ENCODE peak calls at places on chromosome 5, in five cellular contexts. One of them, this sample, is unnamed.

GRCh38 chr5:1199649-1200494 is 1.5 kb upstream of the SLC6A19 start:
- DNase-seq in OCI-LY7: no peak
- DNase-seq in hepatocyte: peak; percentile 84
- DNase-seq in GM23248: no peak
- DNase-seq in HCT116: no peak
- DNase-seq in this sample: no peak

GRCh38 chr5:88889165-88890069 is 6.4 kb upstream of the MEF2C start:
- DNase-seq in OCI-LY7: no peak
- DNase-seq in hepatocyte: peak; percentile 49
- DNase-seq in GM23248: peak; percentile 53
- DNase-seq in HCT116: no peak
- DNase-seq in this sample: peak; percentile 33

GRCh38 chr5:170307575-170308465 is 10.2 kb upstream of the LCP2 start:
- DNase-seq in OCI-LY7: no peak
- DNase-seq in hepatocyte: peak; percentile 83
- DNase-seq in GM23248: peak; percentile 53
- DNase-seq in HCT116: no peak
- DNase-seq in this sample: peak; percentile 28

GRCh38 chr5:63854076-63854475 is 108.2 kb downstream of the HTR1A start:
- DNase-seq in OCI-LY7: no peak
- DNase-seq in hepatocyte: no peak
- DNase-seq in GM23248: no peak
- DNase-seq in HCT116: no peak
- DNase-seq in this sample: no peak

GRCh38 chr5:120771181-120771580 is 307.1 kb downstream of the PRR16 start:
- DNase-seq in OCI-LY7: no peak
- DNase-seq in hepatocyte: no peak
- DNase-seq in GM23248: peak; percentile 81
- DNase-seq in HCT116: no peak
- DNase-seq in this sample: no peak

GRCh38 chr5:12292610-12293204 is 388.5 kb upstream of the CTNND2 start:
- DNase-seq in OCI-LY7: peak; percentile 9
- DNase-seq in hepatocyte: peak; percentile 44
- DNase-seq in GM23248: peak; percentile 4
- DNase-seq in HCT116: no peak
- DNase-seq in this sample: peak; percentile 88

GRCh38 chr5:71809446-71809845 is 90.4 kb downstream of the CARTPT start:
- DNase-seq in OCI-LY7: no peak
- DNase-seq in hepatocyte: no peak
- DNase-seq in GM23248: no peak
- DNase-seq in HCT116: no peak
- DNase-seq in this sample: no peak

GRCh38 chr5:74586831-74587230 is 53.7 kb downstream of the ENC1 start:
- DNase-seq in OCI-LY7: no peak
- DNase-seq in hepatocyte: no peak
- DNase-seq in GM23248: no peak
- DNase-seq in HCT116: no peak
- DNase-seq in this sample: no peak

GRCh38 chr5:38135486-38136031 is 122.8 kb upstream of the EGFLAM start:
- DNase-seq in OCI-LY7: no peak
- DNase-seq in hepatocyte: no peak
- DNase-seq in GM23248: no peak
- DNase-seq in HCT116: no peak
- DNase-seq in this sample: no peak

GRCh38 chr5:158660726-158661125 is 439.0 kb downstream of the EBF1 start:
- DNase-seq in OCI-LY7: no peak
- DNase-seq in hepatocyte: no peak
- DNase-seq in GM23248: peak; percentile 86
- DNase-seq in HCT116: no peak
- DNase-seq in this sample: no peak

GRCh38 chr5:71996789-71997188 is 110.5 kb upstream of the MAP1B start:
- DNase-seq in OCI-LY7: no peak
- DNase-seq in hepatocyte: no peak
- DNase-seq in GM23248: no peak
- DNase-seq in HCT116: no peak
- DNase-seq in this sample: no peak

GRCh38 chr5:34526682-34527305 is 129.3 kb upstream of the RAI14 start:
- DNase-seq in OCI-LY7: no peak
- DNase-seq in hepatocyte: no peak
- DNase-seq in GM23248: no peak
- DNase-seq in HCT116: no peak
- DNase-seq in this sample: no peak

GRCh38 chr5:177982072-177982727 is 13.8 kb downstream of the PROP1 start:
- DNase-seq in OCI-LY7: peak; percentile 65
- DNase-seq in hepatocyte: no peak
- DNase-seq in GM23248: peak; percentile 32
- DNase-seq in HCT116: peak; percentile 19
- DNase-seq in this sample: peak; percentile 50

GRCh38 chr5:147507480-147508126 is 2.3 kb downstream of the DPYSL3 start:
- DNase-seq in OCI-LY7: no peak
- DNase-seq in hepatocyte: no peak
- DNase-seq in GM23248: peak; percentile 90
- DNase-seq in HCT116: no peak
- DNase-seq in this sample: peak; percentile 21

GRCh38 chr5:62720036-62720441 is 141.4 kb downstream of the LRRC70 start:
- DNase-seq in OCI-LY7: peak; percentile 24
- DNase-seq in hepatocyte: peak; percentile 58
- DNase-seq in GM23248: peak; percentile 55
- DNase-seq in HCT116: peak; percentile 31
- DNase-seq in this sample: peak; percentile 41

GRCh38 chr5:94467560-94468504 is 150.6 kb downstream of the KIAA0825 start:
- DNase-seq in OCI-LY7: no peak
- DNase-seq in hepatocyte: no peak
- DNase-seq in GM23248: no peak
- DNase-seq in HCT116: no peak
- DNase-seq in this sample: no peak

GRCh38 chr5:93299596-93300308 is 281.3 kb downstream of the NR2F1-AS1 start:
- DNase-seq in OCI-LY7: no peak
- DNase-seq in hepatocyte: no peak
- DNase-seq in GM23248: no peak
- DNase-seq in HCT116: no peak
- DNase-seq in this sample: no peak

GRCh38 chr5:59789197-59789596 is 104.3 kb downstream of the PDE4D start:
- DNase-seq in OCI-LY7: no peak
- DNase-seq in hepatocyte: peak; percentile 45
- DNase-seq in GM23248: peak; percentile 54
- DNase-seq in HCT116: no peak
- DNase-seq in this sample: no peak

GRCh38 chr5:135483254-135483653 is 31.1 kb upstream of the TIFAB start:
- DNase-seq in OCI-LY7: no peak
- DNase-seq in hepatocyte: no peak
- DNase-seq in GM23248: no peak
- DNase-seq in HCT116: no peak
- DNase-seq in this sample: no peak

GRCh38 chr5:135211083-135211790 is 177.2 kb upstream of the PITX1 start:
- DNase-seq in OCI-LY7: no peak
- DNase-seq in hepatocyte: no peak
- DNase-seq in GM23248: peak; percentile 34
- DNase-seq in HCT116: no peak
- DNase-seq in this sample: no peak

GRCh38 chr5:127647361-127647958 is 1.4 kb upstream of the CTXN3 start:
- DNase-seq in OCI-LY7: no peak
- DNase-seq in hepatocyte: no peak
- DNase-seq in GM23248: peak; percentile 36
- DNase-seq in HCT116: no peak
- DNase-seq in this sample: no peak

GRCh38 chr5:38830521-38831051 is 15.2 kb upstream of the OSMR start:
- DNase-seq in OCI-LY7: no peak
- DNase-seq in hepatocyte: no peak
- DNase-seq in GM23248: peak; percentile 78
- DNase-seq in HCT116: no peak
- DNase-seq in this sample: peak; percentile 93

GRCh38 chr5:126117044-126117443 is 306.2 kb upstream of the GRAMD2B start:
- DNase-seq in OCI-LY7: no peak
- DNase-seq in hepatocyte: no peak
- DNase-seq in GM23248: no peak
- DNase-seq in HCT116: no peak
- DNase-seq in this sample: no peak

GRCh38 chr5:126122942-126123341 is 300.3 kb upstream of the GRAMD2B start:
- DNase-seq in OCI-LY7: no peak
- DNase-seq in hepatocyte: no peak
- DNase-seq in GM23248: no peak
- DNase-seq in HCT116: no peak
- DNase-seq in this sample: peak; percentile 15

GRCh38 chr5:126120939-126121338 is 302.3 kb upstream of the GRAMD2B start:
- DNase-seq in OCI-LY7: no peak
- DNase-seq in hepatocyte: no peak
- DNase-seq in GM23248: no peak
- DNase-seq in HCT116: no peak
- DNase-seq in this sample: no peak

GRCh38 chr5:126115230-126115629 is 308.0 kb upstream of the GRAMD2B start:
- DNase-seq in OCI-LY7: no peak
- DNase-seq in hepatocyte: no peak
- DNase-seq in GM23248: no peak
- DNase-seq in HCT116: no peak
- DNase-seq in this sample: no peak

GRCh38 chr5:126119894-126120442 is 303.2 kb upstream of the GRAMD2B start:
- DNase-seq in OCI-LY7: no peak
- DNase-seq in hepatocyte: no peak
- DNase-seq in GM23248: peak; percentile 20
- DNase-seq in HCT116: no peak
- DNase-seq in this sample: no peak
- TF ChIP-seq EZH2phosphoT487 in OCI-LY7: no peak
- TF ChIP-seq EZH2phosphoT487 in hepatocyte: no peak
- TF ChIP-seq EZH2phosphoT487 in GM23248: no peak
- TF ChIP-seq EZH2phosphoT487 in HCT116: no peak
- TF ChIP-seq EZH2phosphoT487 in this sample: no peak

GRCh38 chr5:65292196-65292595 is 189.5 kb downstream of the ADAMTS6 start:
- DNase-seq in OCI-LY7: no peak
- DNase-seq in hepatocyte: no peak
- DNase-seq in GM23248: peak; percentile 26
- DNase-seq in HCT116: no peak
- DNase-seq in this sample: no peak
- H3K4me3 ChIP-seq in OCI-LY7: no peak overlapping the region
- H3K4me3 ChIP-seq in hepatocyte: no peak overlapping the region
- H3K4me3 ChIP-seq in GM23248: peak overlapping the region; percentile 42
- H3K4me3 ChIP-seq in HCT116: no peak overlapping the region
- H3K4me3 ChIP-seq in this sample: no peak overlapping the region

DNA sequence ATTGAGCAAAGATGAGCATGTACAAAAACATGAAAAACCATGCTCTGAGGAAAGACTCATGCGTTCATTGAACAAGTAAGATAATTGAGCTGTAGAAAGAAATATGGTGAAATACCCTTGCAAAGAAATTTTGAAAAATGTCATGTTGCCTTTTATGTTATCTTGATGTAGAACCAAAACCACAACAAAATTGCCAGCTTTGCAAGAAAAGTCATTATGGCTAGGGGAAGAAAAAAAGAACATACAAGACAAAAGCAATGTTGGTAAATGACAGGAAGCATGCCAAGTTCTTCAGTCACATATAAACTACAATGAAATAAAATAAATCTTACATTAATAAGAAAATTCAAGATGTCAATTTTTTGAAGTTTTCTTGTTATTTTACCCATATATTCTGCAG is 368.0 kb downstream of the IRX1 start:
- DNase-seq in OCI-LY7: no peak
- DNase-seq in hepatocyte: no peak
- DNase-seq in GM23248: no peak
- DNase-seq in HCT116: no peak
- DNase-seq in this sample: no peak
- H3K4me1 ChIP-seq in OCI-LY7: no peaks in the 10 kb centered on the region
- H3K4me1 ChIP-seq in hepatocyte: no peaks in the 10 kb centered on the region
- H3K4me1 ChIP-seq in GM23248: no peaks in the 10 kb centered on the region
- H3K4me1 ChIP-seq in HCT116: no peaks in the 10 kb centered on the region
- H3K4me1 ChIP-seq in this sample: no peaks in the 10 kb centered on the region

DNA sequence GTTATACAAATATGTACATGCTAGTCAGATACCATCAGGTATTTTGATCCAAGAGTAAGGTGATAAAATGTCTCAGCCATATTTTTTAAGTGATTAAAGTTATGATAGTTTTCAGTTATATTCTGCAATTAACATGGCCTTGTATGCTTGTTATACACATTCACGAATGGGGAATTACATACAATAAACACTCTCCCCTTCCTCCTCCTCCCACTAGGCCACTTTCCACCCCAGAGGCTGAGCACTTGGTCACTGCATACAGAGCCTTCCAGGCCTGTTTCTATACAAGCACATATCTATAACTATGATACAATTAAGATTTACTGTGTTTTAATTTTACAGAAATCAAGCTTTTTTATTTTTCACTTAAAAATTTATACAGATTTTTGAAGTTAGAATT is 104.7 kb upstream of the PIK3R1 start:
- DNase-seq in OCI-LY7: no peak
- DNase-seq in hepatocyte: no peak
- DNase-seq in GM23248: no peak
- DNase-seq in HCT116: no peak
- DNase-seq in this sample: no peak
- TF ChIP-seq EZH2phosphoT487 in OCI-LY7: no peak
- TF ChIP-seq EZH2phosphoT487 in hepatocyte: no peak
- TF ChIP-seq EZH2phosphoT487 in GM23248: no peak
- TF ChIP-seq EZH2phosphoT487 in HCT116: no peak
- TF ChIP-seq EZH2phosphoT487 in this sample: no peak

DNA sequence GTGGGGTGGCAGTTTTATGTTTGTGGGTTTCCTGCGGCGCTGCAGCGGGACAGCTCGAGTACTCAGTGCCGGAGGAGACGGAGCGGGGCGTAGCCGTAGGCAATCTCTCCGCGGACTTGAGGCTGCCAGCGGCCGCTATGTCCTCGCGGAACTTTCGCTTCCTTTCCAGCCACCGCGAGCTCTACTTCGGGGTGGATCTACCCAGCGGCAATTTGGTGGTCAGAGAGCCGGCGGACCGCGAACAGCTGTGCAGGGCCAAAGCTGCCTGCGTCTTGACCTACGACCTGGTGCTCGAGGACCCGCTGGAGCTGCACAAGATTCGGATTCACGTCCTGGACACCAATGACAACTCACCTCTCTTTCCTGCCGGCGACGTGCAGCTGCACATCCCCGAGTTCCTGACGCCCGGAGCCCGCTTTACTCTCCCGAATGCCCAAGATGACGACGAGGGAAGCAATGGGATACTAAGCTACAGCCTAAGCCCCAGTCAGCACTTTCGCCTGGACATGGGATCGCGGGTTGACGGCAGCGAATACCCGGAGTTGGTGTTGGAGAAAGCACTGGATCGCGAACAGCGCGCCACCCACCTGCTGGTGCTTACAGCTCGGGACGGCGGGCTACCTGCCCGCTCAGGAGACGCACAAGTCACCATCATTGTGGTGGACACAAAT is 939 bp downstream of the PCDHAC1 start:
- DNase-seq in OCI-LY7: no peak
- DNase-seq in hepatocyte: peak; percentile 64
- DNase-seq in GM23248: peak; percentile 37
- DNase-seq in HCT116: no peak
- DNase-seq in this sample: peak; percentile 37
- H3K4me3 ChIP-seq in OCI-LY7: no peak overlapping the region
- H3K4me3 ChIP-seq in hepatocyte: peak overlapping the region; percentile 57
- H3K4me3 ChIP-seq in GM23248: peak overlapping the region; percentile 42
- H3K4me3 ChIP-seq in HCT116: peak overlapping the region; percentile 37
- H3K4me3 ChIP-seq in this sample: peak overlapping the region; percentile 91

GRCh38 chr5:76406014-76406413 is 2.9 kb downstream of the IQGAP2 start:
- DNase-seq in OCI-LY7: peak; percentile 23
- DNase-seq in hepatocyte: no peak
- DNase-seq in GM23248: no peak
- DNase-seq in HCT116: no peak
- DNase-seq in this sample: no peak
- H3K4me1 ChIP-seq in OCI-LY7: peaks cover 46% of the 10 kb centered on the region
- H3K4me1 ChIP-seq in hepatocyte: peaks cover 13% of the 10 kb centered on the region
- H3K4me1 ChIP-seq in GM23248: peaks cover 5% of the 10 kb centered on the region
- H3K4me1 ChIP-seq in HCT116: peaks cover 19% of the 10 kb centered on the region
- H3K4me1 ChIP-seq in this sample: no peaks in the 10 kb centered on the region

GRCh38 chr5:116658830-116659229 is 84.2 kb upstream of the SEMA6A start:
- DNase-seq in OCI-LY7: no peak
- DNase-seq in hepatocyte: no peak
- DNase-seq in GM23248: no peak
- DNase-seq in HCT116: no peak
- DNase-seq in this sample: no peak
- TF ChIP-seq EZH2phosphoT487 in OCI-LY7: no peak
- TF ChIP-seq EZH2phosphoT487 in hepatocyte: no peak
- TF ChIP-seq EZH2phosphoT487 in GM23248: no peak
- TF ChIP-seq EZH2phosphoT487 in HCT116: no peak
- TF ChIP-seq EZH2phosphoT487 in this sample: no peak